ENCODE peak calls at places on chromosome 15, in nine cellular contexts. B is stimulated activated naive CD8-positive, alpha-beta T cell treated with anti-CD3 and anti-CD28 coated beads, Interleukin-15, Interleukin-2, amounts not matched to agents 100 U/mL and 50 U/mL, for 24 hours; H is CD4-positive, CD25-positive, alpha-beta regulatory T cell; Y is left cardiac atrium; S is Panc1; L is mucosa of descending colon; G is pancreas; D is left lobe of liver; O is left lung. N is an unnamed sample.

GRCh38 chr15:79834496-79834895 is 62.3 kb downstream of the MTHFS start:
- ATAC-seq in G (peak), D (no peak), Y (no peak), O (peak), S (no peak), H (no peak), L (no peak), B (no peak), N (no peak)

GRCh38 chr15:38085104-38085503 is 150.7 kb downstream of the TMCO5A start:
- ATAC-seq in H (peak), O (peak), G (peak), B (peak), L (peak), Y (peak), S (no peak), D (no peak), N (peak)

GRCh38 chr15:28273468-28273867 is 48.5 kb downstream of the HERC2 start:
- ATAC-seq in B (no peak), D (no peak), S (no peak), G (peak), H (no peak), L (no peak), Y (no peak), O (no peak), N (no peak)

GRCh38 chr15:70672081-70672480 is 91.3 kb downstream of the UACA start:
- ATAC-seq in Y (peak), G (no peak), S (no peak), L (peak), O (no peak), B (no peak), D (no peak), H (peak), N (no peak)

GRCh38 chr15:92376109-92376508 is 17.6 kb upstream of the ST8SIA2 start:
- ATAC-seq in L (no peak), Y (no peak), D (no peak), B (no peak), S (no peak), H (no peak), O (no peak), G (no peak), N (no peak)

GRCh38 chr15:49902791-49903481 is 216.1 kb downstream of the ATP8B4 start:
- ATAC-seq in G (peak), D (peak), O (peak), Y (peak), B (no peak), S (no peak), L (peak), H (no peak), N (no peak)

GRCh38 chr15:52337198-52337853 is 41.7 kb upstream of the MYO5C start:
- ATAC-seq in H (no peak), O (peak), B (no peak), Y (peak), D (no peak), S (peak), L (no peak), G (peak), N (no peak)

GRCh38 chr15:66927326-66928077 is 137.9 kb upstream of the SMAD3 start:
- ATAC-seq in D (no peak), Y (peak), H (no peak), O (no peak), S (no peak), L (no peak), G (no peak), B (no peak), N (no peak)

GRCh38 chr15:35567392-35567791 is 21.4 kb upstream of the DPH6 start:
- ATAC-seq in O (no peak), S (no peak), H (no peak), D (no peak), G (no peak), Y (peak), B (no peak), L (no peak), N (no peak)